ENCODE peak calls at places on chromosomes 5 and 9, in five cellular contexts. V, M, P, Q and N are unnamed samples.

GRCh38 chr9:37778534-37778933 is 6.3 kb downstream of the EXOSC3 start:
- DNase-seq in M (no peak), V (no peak), P (no peak), Q (no peak), N (no peak)

GRCh38 chr9:118578467-118578866 is 790.8 kb downstream of the BRINP1 start:
- DNase-seq in P (peak; percentile 81), Q (no peak), M (no peak), V (no peak), N (no peak)

GRCh38 chr9:125946397-125946796 is 199.2 kb downstream of the PBX3 start:
- DNase-seq in Q (no peak), V (no peak), P (no peak), M (no peak), N (no peak)

GRCh38 chr5:176816791-176817272 is 6.5 kb downstream of the UNC5A start:
- DNase-seq in V (no peak), M (no peak), P (no peak), Q (no peak), N (no peak)

GRCh38 chr9:92658611-92659010 is 11.3 kb downstream of the IPPK start:
- DNase-seq in M (no peak), P (no peak), Q (no peak), V (no peak), N (no peak)

GRCh38 chr5:142551242-142552067 is 134.4 kb downstream of the FGF1 start:
- DNase-seq in V (peak; percentile 22), M (no peak), Q (no peak), P (no peak), N (no peak)

GRCh38 chr5:919356-920000 is 26.8 kb downstream of the TRIP13 start:
- DNase-seq in M (no peak), Q (no peak), V (no peak), P (no peak), N (no peak)

GRCh38 chr5:174550026-174550425 is 174.4 kb upstream of the MSX2 start:
- DNase-seq in P (no peak), Q (no peak), V (peak; percentile 55), M (no peak), N (no peak)

GRCh38 chr5:57889558-57889957 is 406.9 kb upstream of the ACTBL2 start:
- DNase-seq in P (peak; percentile 96), M (no peak), Q (peak; percentile 96), V (peak; percentile 83), N (peak; percentile 85)

GRCh38 chr5:95871407-95871806 is 48.9 kb upstream of the GLRX start:
- DNase-seq in Q (no peak), M (no peak), P (no peak), V (no peak), N (no peak)

GRCh38 chr9:97848582-97849237 is 4.3 kb upstream of the FOXE1 start:
- DNase-seq in V (peak; percentile 3), M (no peak), P (no peak), Q (no peak), N (no peak)

GRCh38 chr5:51201024-51201423 is 182.2 kb upstream of the ISL1 start:
- DNase-seq in P (no peak), V (no peak), M (no peak), Q (no peak), N (no peak)

GRCh38 chr5:73693573-73694061 is 67.6 kb downstream of the ARHGEF28 start:
- DNase-seq in M (peak; percentile 2), P (peak; percentile 35), Q (no peak), V (peak; percentile 49), N (no peak)

GRCh38 chr5:163565492-163565891 is 60.1 kb downstream of the MAT2B start:
- DNase-seq in Q (no peak), V (no peak), M (no peak), P (no peak), N (no peak)

GRCh38 chr9:98207606-98208005 is 15.2 kb upstream of the CORO2A start:
- DNase-seq in P (no peak), M (no peak), Q (no peak), V (peak; percentile 20), N (no peak)

GRCh38 chr5:1020461-1020961 is 11.9 kb downstream of the NKD2 start:
- DNase-seq in Q (no peak), M (no peak), P (no peak), V (no peak), N (peak; percentile 9)

GRCh38 chr9:89746385-89747116 is 141.7 kb downstream of the GADD45G start:
- DNase-seq in M (no peak), Q (no peak), P (no peak), V (no peak), N (no peak)

GRCh38 chr5:122442938-122443337 is 130.9 kb downstream of the SNCAIP start:
- DNase-seq in P (no peak), M (no peak), V (no peak), Q (no peak), N (no peak)

GRCh38 chr5:59358497-59358896 is 535.0 kb downstream of the PDE4D start:
- DNase-seq in M (no peak), P (peak; percentile 59), V (peak; percentile 16), Q (no peak), N (no peak)

GRCh38 chr5:170266570-170267379 is 30.8 kb downstream of the LCP2 start:
- DNase-seq in Q (no peak), P (no peak), M (no peak), V (no peak), N (no peak)

GRCh38 chr5:134463176-134463720 is 51.6 kb upstream of the CDKN2AIPNL start:
- DNase-seq in Q (no peak), P (no peak), V (no peak), M (no peak), N (no peak)

GRCh38 chr9:110047955-110048472 is 159.9 kb downstream of the C9orf152 start:
- DNase-seq in V (no peak), Q (no peak), M (peak; percentile 61), P (peak; percentile 20), N (no peak)

GRCh38 chr9:6689893-6690634 is 44.5 kb upstream of the GLDC start:
- DNase-seq in V (no peak), P (no peak), Q (no peak), M (peak; percentile 65), N (no peak)

GRCh38 chr9:108811944-108812343 is 43.8 kb downstream of the ACTL7B start:
- DNase-seq in M (no peak), Q (no peak), P (no peak), V (no peak), N (no peak)

DNA sequence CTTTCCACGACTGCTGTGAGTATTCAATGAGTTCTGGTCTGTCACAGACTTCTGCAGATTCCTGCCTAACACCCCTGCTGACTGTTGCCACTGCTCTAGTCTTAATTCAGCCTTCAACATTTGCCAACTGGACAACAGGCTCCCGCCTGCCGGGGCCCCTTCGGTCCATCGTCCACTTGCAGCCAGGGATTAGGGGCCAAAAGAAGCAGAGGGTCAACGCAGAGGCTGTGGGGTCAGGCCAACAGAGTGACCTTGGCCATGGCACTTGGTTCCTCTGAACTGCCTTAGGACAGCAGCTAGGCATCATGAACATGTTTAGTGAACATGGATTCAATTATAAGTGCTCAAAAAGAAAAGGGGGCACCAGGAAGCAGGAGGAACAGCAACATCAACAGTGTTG is 28.7 kb downstream of the MORN5 start:
- DNase-seq in M (no peak), P (no peak), Q (no peak), V (no peak), N (no peak)
- H3K4me1 ChIP-seq in M (no peaks in the 10 kb centered on the region), P (peaks cover 3% of the 10 kb centered on the region), Q (peaks cover 9% of the 10 kb centered on the region), V (no peaks in the 10 kb centered on the region), N (no peaks in the 10 kb centered on the region)

GRCh38 chr5:178269499-178269898 is 36.9 kb upstream of the PHYKPL start:
- DNase-seq in V (no peak), P (no peak), Q (no peak), M (no peak), N (no peak)
- H3K4me3 ChIP-seq in V (no peak overlapping the region), P (no peak overlapping the region), Q (no peak overlapping the region), M (no peak overlapping the region), N (no peak overlapping the region)

GRCh38 chr5:27220752-27221151 is 182.4 kb upstream of the CDH9 start:
- DNase-seq in P (no peak), Q (no peak), M (no peak), V (no peak), N (no peak)

GRCh38 chr5:27216367-27216941 is 178.1 kb upstream of the CDH9 start:
- DNase-seq in P (no peak), M (no peak), V (no peak), Q (no peak), N (no peak)

GRCh38 chr5:27217160-27217956 is 179.0 kb upstream of the CDH9 start:
- DNase-seq in Q (no peak), P (no peak), M (no peak), V (no peak), N (no peak)

GRCh38 chr5:27217977-27218376 is 179.6 kb upstream of the CDH9 start:
- DNase-seq in P (no peak), Q (no peak), M (no peak), V (no peak), N (no peak)

GRCh38 chr5:27221410-27221809 is 183.0 kb upstream of the CDH9 start:
- DNase-seq in P (no peak), V (no peak), M (no peak), Q (no peak), N (no peak)
- H2AFZ ChIP-seq in P (no peak overlapping the region), V (no peak overlapping the region), M (no peak overlapping the region), Q (no peak overlapping the region), N (no peak overlapping the region)

DNA sequence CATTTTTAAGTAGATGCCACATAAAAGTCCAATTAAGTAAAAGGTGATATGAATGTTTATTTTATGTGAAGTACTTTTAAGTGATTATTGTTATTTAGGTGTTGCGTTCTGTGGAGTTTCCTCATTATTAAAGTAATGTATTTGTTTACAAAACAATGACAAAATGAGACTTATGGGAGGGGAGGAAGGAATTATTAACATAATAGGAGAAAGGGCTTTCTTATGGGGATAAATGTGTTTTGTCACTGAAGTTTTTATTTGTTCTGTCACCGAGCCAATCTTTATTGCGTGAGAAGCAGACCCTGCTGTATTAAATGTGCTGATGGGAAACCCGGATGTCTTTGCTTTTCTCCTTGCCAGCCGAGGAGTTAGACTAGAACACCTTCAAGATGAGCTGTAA is 44.5 kb downstream of the TRIO start:
- DNase-seq in M (no peak), P (peak; percentile 64), V (no peak), Q (no peak), N (no peak)
- H3K4me1 ChIP-seq in M (no peaks in the 10 kb centered on the region), P (peaks cover 69% of the 10 kb centered on the region), V (peaks cover 42% of the 10 kb centered on the region), Q (peaks cover 86% of the 10 kb centered on the region), N (peaks cover 98% of the 10 kb centered on the region)

GRCh38 chr5:136020383-136021015 is 8.3 kb upstream of the TGFBI start:
- DNase-seq in P (peak; percentile 99), Q (peak; percentile 99), V (peak; percentile 99), M (no peak), N (peak; percentile 85)
- H3K4me3 ChIP-seq in P (no peak overlapping the region), Q (peak overlapping the region; percentile 23), V (no peak overlapping the region), M (no peak overlapping the region), N (peak overlapping the region; percentile 28)

GRCh38 chr9:129413537-129414376 is 207.1 kb downstream of the C9orf50 start:
- DNase-seq in P (peak; percentile 93), M (peak; percentile 98), Q (peak; percentile 55), V (peak; percentile 94), N (peak; percentile 99)
- H2AFZ ChIP-seq in P (no peak overlapping the region), M (peak overlapping the region; percentile 54), Q (peak overlapping the region; percentile 70), V (peak overlapping the region; percentile 95), N (peak overlapping the region; percentile 97)